ENCODE peak calls at places on chromosomes 2 and 18, in four cellular contexts. W, G, D and A are unnamed samples.

GRCh38 chr18:58697131-58697530 is 25.9 kb downstream of the MALT1 start:
- DNase-seq in W (no peak), G (no peak), D (no peak), A (no peak)

GRCh38 chr18:75005622-75006021 is 203.3 kb downstream of the PTGR3 start:
- DNase-seq in W (no peak), D (no peak), G (no peak), A (no peak)

GRCh38 chr2:10094271-10094814 is 14.1 kb upstream of the CYS1 start:
- DNase-seq in G (no peak), W (no peak), D (no peak), A (no peak)

GRCh38 chr2:120669971-120670370 is 65.7 kb upstream of the GLI2 start:
- DNase-seq in D (no peak), W (no peak), G (no peak), A (no peak)

GRCh38 chr2:172119089-172119488 is 16.4 kb upstream of the DLX2 start:
- DNase-seq in W (no peak), D (no peak), G (no peak), A (no peak)

GRCh38 chr18:32437080-32437834 is 33.4 kb downstream of the GAREM1 start:
- DNase-seq in G (no peak), W (no peak), D (no peak), A (no peak)

GRCh38 chr2:127208313-127208712 is 11.8 kb downstream of the CYP27C1 start:
- DNase-seq in W (no peak), G (no peak), D (no peak), A (no peak)

GRCh38 chr2:15736396-15737180 is 144.9 kb downstream of the DDX1 start:
- DNase-seq in D (no peak), G (no peak), W (no peak), A (no peak)

GRCh38 chr18:23238152-23238531 is 102.9 kb downstream of the CABLES1 start:
- DNase-seq in D (no peak), G (no peak), W (no peak), A (no peak)

GRCh38 chr18:4060427-4061281 is 394.5 kb downstream of the DLGAP1 start:
- DNase-seq in G (no peak), W (peak; percentile 31), D (no peak), A (no peak)

GRCh38 chr2:149741646-149742045 is 154.1 kb upstream of the MMADHC start:
- DNase-seq in W (no peak), G (no peak), D (no peak), A (no peak)

GRCh38 chr2:1613731-1614354 is 130.5 kb downstream of the PXDN start:
- DNase-seq in D (no peak), W (no peak), G (no peak), A (no peak)

GRCh38 chr2:43343573-43344304 is 117.3 kb upstream of the ZFP36L2 start:
- DNase-seq in W (no peak), G (no peak), D (no peak), A (no peak)

GRCh38 chr2:127721311-127721977 is 20.1 kb downstream of the SFT2D3 start:
- DNase-seq in D (no peak), W (no peak), G (no peak), A (no peak)

GRCh38 chr18:3012306-3012919 is 531 bp downstream of the LPIN2 start:
- DNase-seq in D (no peak), G (peak; percentile 55), W (peak; percentile 49), A (peak; percentile 47)

GRCh38 chr2:20673686-20674308 is 6.9 kb downstream of the GDF7 start:
- DNase-seq in D (no peak), W (no peak), G (no peak), A (no peak)

GRCh38 chr18:49723648-49724180 is 89.6 kb downstream of the ACAA2 start:
- DNase-seq in G (no peak), D (no peak), W (no peak), A (no peak)

GRCh38 chr2:196274387-196274809 is 103.0 kb upstream of the STK17B start:
- DNase-seq in W (peak; percentile 93), G (no peak), D (no peak), A (no peak)

GRCh38 chr18:29779096-29779495 is 1263.4 kb downstream of the DSC3 start:
- DNase-seq in D (no peak), G (no peak), W (no peak), A (no peak)

GRCh38 chr18:48838921-48839818 is 111.6 kb downstream of the SMAD7 start:
- DNase-seq in D (peak; percentile 42), G (no peak), W (no peak), A (no peak)

GRCh38 chr2:226308981-226309380 is 490.6 kb downstream of the IRS1 start:
- DNase-seq in G (no peak), D (no peak), W (no peak), A (no peak)

GRCh38 chr2:71823526-71823925 is 324.1 kb downstream of the CYP26B1 start:
- DNase-seq in G (no peak), D (no peak), W (no peak), A (no peak)

GRCh38 chr2:80002761-80003160 is 301.8 kb downstream of the LRRTM1 start:
- DNase-seq in W (no peak), G (no peak), D (no peak), A (no peak)

GRCh38 chr2:159584796-159585195 is 31.6 kb downstream of the BAZ2B start:
- DNase-seq in D (no peak), G (no peak), W (no peak), A (no peak)

GRCh38 chr2:153487482-153487881 is 8.9 kb upstream of the RPRM start:
- DNase-seq in D (no peak), G (no peak), W (no peak), A (no peak)

GRCh38 chr2:238106698-238107524 is 6.8 kb downstream of the ESPNL start:
- DNase-seq in D (peak; percentile 67), G (no peak), W (peak; percentile 75), A (no peak)

GRCh38 chr2:216344958-216345315 is 27.3 kb downstream of the MARCHF4 start:
- DNase-seq in D (no peak), W (no peak), G (no peak), A (no peak)

GRCh38 chr2:101983928-101984327 is 7.8 kb upstream of the IL1R2 start:
- DNase-seq in D (no peak), G (no peak), W (no peak), A (no peak)

GRCh38 chr2:39730685-39731302 is 48.3 kb downstream of the THUMPD2 start:
- DNase-seq in G (no peak), W (peak; percentile 60), D (no peak), A (no peak)

GRCh38 chr18:48027401-48027931 is 97.0 kb upstream of the SMAD2 start:
- DNase-seq in G (no peak), W (no peak), D (no peak), A (no peak)

GRCh38 chr2:171411791-171412483 is 21.9 kb downstream of the METTL8 start:
- DNase-seq in G (no peak), D (no peak), W (no peak), A (no peak)

GRCh38 chr18:67300498-67300897 is 216.0 kb downstream of the DSEL start:
- DNase-seq in D (no peak), G (peak; percentile 4), W (peak; percentile 64), A (peak; percentile 48)

GRCh38 chr2:4718777-4719176 is 973.4 kb upstream of the SOX11 start:
- DNase-seq in G (no peak), W (no peak), D (no peak), A (no peak)

GRCh38 chr18:10182009-10182624 is 268.3 kb downstream of the VAPA start:
- DNase-seq in D (no peak), G (no peak), W (no peak), A (no peak)

GRCh38 chr18:9918016-9918680 is 4.3 kb downstream of the VAPA start:
- DNase-seq in D (no peak), G (no peak), W (no peak), A (no peak)

GRCh38 chr2:177243476-177243875 is 21.1 kb downstream of the NFE2L2 start:
- DNase-seq in W (no peak), G (no peak), D (no peak), A (no peak)
- H3K4me1 ChIP-seq in W (peaks cover 35% of the 10 kb centered on the region), G (peaks cover 90% of the 10 kb centered on the region), D (peaks cover 69% of the 10 kb centered on the region), A (peaks cover 38% of the 10 kb centered on the region)

GRCh38 chr18:13308369-13308768 is 89.8 kb downstream of the LDLRAD4 start:
- DNase-seq in D (no peak), W (no peak), G (peak; percentile 43), A (no peak)

GRCh38 chr18:13312515-13312914 is 94.0 kb downstream of the LDLRAD4 start:
- DNase-seq in D (no peak), W (no peak), G (no peak), A (no peak)

GRCh38 chr18:13313006-13313661 is 94.6 kb downstream of the LDLRAD4 start:
- DNase-seq in G (no peak), W (no peak), D (no peak), A (peak; percentile 68)

GRCh38 chr18:13309031-13309430 is 90.5 kb downstream of the LDLRAD4 start:
- DNase-seq in D (no peak), G (no peak), W (no peak), A (no peak)

DNA sequence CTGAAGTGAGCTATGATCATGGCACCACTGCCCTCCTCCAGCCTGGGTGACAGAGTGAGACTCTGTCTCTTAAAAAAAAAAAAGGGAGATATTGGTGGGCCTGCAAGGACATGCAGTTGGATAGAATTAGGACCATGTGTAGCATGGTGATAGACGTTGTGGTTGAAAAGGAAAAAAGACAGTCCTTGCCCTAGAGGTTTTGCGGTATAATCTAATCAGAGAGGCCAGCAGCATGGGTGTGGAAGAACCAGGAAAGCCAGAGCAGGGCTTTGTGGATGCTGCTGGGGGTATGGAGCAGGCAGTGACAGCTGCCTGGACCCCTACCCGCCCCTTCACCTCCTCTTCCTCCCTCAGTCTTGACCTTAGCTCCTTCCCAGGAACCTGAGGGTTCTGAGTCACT is 91.7 kb downstream of the LDLRAD4 start:
- DNase-seq in G (no peak), W (no peak), D (no peak), A (no peak)
- H3K4me1 ChIP-seq in G (peaks cover 24% of the 10 kb centered on the region), W (no peaks in the 10 kb centered on the region), D (no peaks in the 10 kb centered on the region), A (peaks cover 17% of the 10 kb centered on the region)

DNA sequence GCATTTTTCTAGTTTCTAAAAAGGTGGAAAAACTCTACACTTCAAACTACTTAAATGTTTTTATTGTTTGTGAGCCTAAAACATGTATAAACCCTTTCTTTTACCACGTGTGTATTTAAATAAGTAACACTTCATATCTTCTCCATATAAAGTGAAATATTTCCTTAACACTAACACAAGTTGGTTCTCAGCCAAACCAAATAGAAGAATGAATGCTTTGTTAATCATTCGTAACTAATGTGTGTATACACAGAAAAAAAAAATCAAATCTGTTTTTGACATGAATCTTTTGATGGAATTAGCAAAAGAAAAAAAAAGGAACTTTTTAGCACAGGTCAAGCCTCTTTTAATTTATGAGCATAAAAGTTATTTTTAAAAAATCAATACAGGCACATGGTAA is 89.3 kb downstream of the EHBP1 start:
- DNase-seq in W (no peak), D (no peak), G (no peak), A (no peak)
- H3K4me1 ChIP-seq in W (no peaks in the 10 kb centered on the region), D (peaks cover 49% of the 10 kb centered on the region), G (no peaks in the 10 kb centered on the region), A (no peaks in the 10 kb centered on the region)

GRCh38 chr2:207970138-207970824 is 55.0 kb downstream of the PLEKHM3 start:
- DNase-seq in W (no peak), G (no peak), D (no peak), A (no peak)
- H3K4me1 ChIP-seq in W (no peaks in the 10 kb centered on the region), G (no peaks in the 10 kb centered on the region), D (peaks cover 10% of the 10 kb centered on the region), A (no peaks in the 10 kb centered on the region)

GRCh38 chr2:23027396-23027795 is 357.6 kb upstream of the KLHL29 start:
- DNase-seq in D (no peak), W (no peak), G (no peak), A (no peak)

GRCh38 chr2:23028106-23028505 is 356.9 kb upstream of the KLHL29 start:
- DNase-seq in D (no peak), W (no peak), G (no peak), A (no peak)

GRCh38 chr2:23029111-23029510 is 355.9 kb upstream of the KLHL29 start:
- DNase-seq in G (no peak), W (no peak), D (no peak), A (no peak)

GRCh38 chr2:23023722-23024121 is 361.3 kb upstream of the KLHL29 start:
- DNase-seq in G (no peak), W (no peak), D (no peak), A (no peak)

GRCh38 chr2:23026671-23027070 is 358.3 kb upstream of the KLHL29 start:
- DNase-seq in G (no peak), W (no peak), D (no peak), A (no peak)
- H3K4me1 ChIP-seq in G (no peaks in the 10 kb centered on the region), W (no peaks in the 10 kb centered on the region), D (no peaks in the 10 kb centered on the region), A (no peaks in the 10 kb centered on the region)